ENCODE peak calls at places on chromosomes 13 and 19, in ten cellular contexts. One of them, this sample, is unnamed.
A peak's percentile ranks its signal among the peaks of the same experiment; 100 is the strongest.

GRCh38 chr19:51121257-51121656 is 3.4 kb upstream of the SIGLEC9 start:
- DNase-seq in tibial nerve: no peak
- DNase-seq in coronary artery: no peak
- DNase-seq in RWPE1: no peak
- DNase-seq in tibial artery: no peak
- DNase-seq in esophagus squamous epithelium: no peak
- DNase-seq in upper lobe of left lung: peak; percentile 52
- DNase-seq in lung: no peak
- DNase-seq in stomach: no peak
- DNase-seq in left ventricle myocardium inferior: no peak
- DNase-seq in this sample: no peak

GRCh38 chr19:17496337-17496997 is 15.0 kb upstream of the PGLS start:
- DNase-seq in upper lobe of left lung: peak; percentile 88
- DNase-seq in stomach: peak; percentile 76
- DNase-seq in RWPE1: peak; percentile 66
- DNase-seq in coronary artery: no peak
- DNase-seq in lung: peak; percentile 80
- DNase-seq in tibial nerve: no peak
- DNase-seq in tibial artery: no peak
- DNase-seq in left ventricle myocardium inferior: peak; percentile 63
- DNase-seq in esophagus squamous epithelium: no peak
- DNase-seq in this sample: peak; percentile 68

GRCh38 chr13:112252744-112253590 is 123.2 kb upstream of the SPACA7 start:
- DNase-seq in tibial nerve: no peak
- DNase-seq in lung: peak; percentile 23
- DNase-seq in upper lobe of left lung: no peak
- DNase-seq in esophagus squamous epithelium: no peak
- DNase-seq in tibial artery: no peak
- DNase-seq in coronary artery: no peak
- DNase-seq in stomach: no peak
- DNase-seq in RWPE1: no peak
- DNase-seq in left ventricle myocardium inferior: no peak
- DNase-seq in this sample: peak; percentile 43

GRCh38 chr19:5676105-5676671 is 4.1 kb downstream of the MICOS13 start:
- DNase-seq in tibial artery: no peak
- DNase-seq in lung: no peak
- DNase-seq in RWPE1: no peak
- DNase-seq in upper lobe of left lung: no peak
- DNase-seq in tibial nerve: no peak
- DNase-seq in coronary artery: no peak
- DNase-seq in left ventricle myocardium inferior: no peak
- DNase-seq in esophagus squamous epithelium: no peak
- DNase-seq in stomach: no peak
- DNase-seq in this sample: no peak

GRCh38 chr19:47729799-47730520 is 15.4 kb upstream of the NOP53 start:
- DNase-seq in tibial artery: peak; percentile 88
- DNase-seq in left ventricle myocardium inferior: peak; percentile 74
- DNase-seq in RWPE1: peak; percentile 75
- DNase-seq in stomach: peak; percentile 81
- DNase-seq in tibial nerve: peak; percentile 63
- DNase-seq in esophagus squamous epithelium: no peak
- DNase-seq in lung: peak; percentile 91
- DNase-seq in upper lobe of left lung: peak; percentile 89
- DNase-seq in coronary artery: no peak
- DNase-seq in this sample: peak; percentile 77

GRCh38 chr19:31328238-31328637 is 21.0 kb downstream of the TSHZ3 start:
- DNase-seq in tibial artery: no peak
- DNase-seq in coronary artery: no peak
- DNase-seq in RWPE1: no peak
- DNase-seq in upper lobe of left lung: no peak
- DNase-seq in lung: no peak
- DNase-seq in esophagus squamous epithelium: no peak
- DNase-seq in left ventricle myocardium inferior: no peak
- DNase-seq in tibial nerve: no peak
- DNase-seq in stomach: no peak
- DNase-seq in this sample: no peak

GRCh38 chr13:37395544-37395943 is 203.0 kb downstream of the POSTN start:
- DNase-seq in upper lobe of left lung: no peak
- DNase-seq in coronary artery: no peak
- DNase-seq in lung: no peak
- DNase-seq in stomach: no peak
- DNase-seq in tibial nerve: no peak
- DNase-seq in esophagus squamous epithelium: no peak
- DNase-seq in tibial artery: no peak
- DNase-seq in left ventricle myocardium inferior: no peak
- DNase-seq in RWPE1: no peak
- DNase-seq in this sample: no peak

GRCh38 chr19:46860846-46861690 is at the start of gene ARHGAP35:
- DNase-seq in upper lobe of left lung: peak; percentile 75
- DNase-seq in tibial artery: no peak
- DNase-seq in left ventricle myocardium inferior: no peak
- DNase-seq in coronary artery: no peak
- DNase-seq in esophagus squamous epithelium: no peak
- DNase-seq in RWPE1: peak; percentile 84
- DNase-seq in lung: no peak
- DNase-seq in stomach: no peak
- DNase-seq in tibial nerve: no peak
- DNase-seq in this sample: no peak

GRCh38 chr13:99353836-99354235 is 46.6 kb upstream of the GPR183 start:
- DNase-seq in stomach: no peak
- DNase-seq in left ventricle myocardium inferior: no peak
- DNase-seq in tibial nerve: no peak
- DNase-seq in coronary artery: no peak
- DNase-seq in tibial artery: no peak
- DNase-seq in lung: no peak
- DNase-seq in upper lobe of left lung: no peak
- DNase-seq in RWPE1: no peak
- DNase-seq in esophagus squamous epithelium: no peak
- DNase-seq in this sample: no peak

GRCh38 chr19:28521169-28521568 is 691.8 kb downstream of the UQCRFS1 start:
- DNase-seq in lung: no peak
- DNase-seq in upper lobe of left lung: no peak
- DNase-seq in tibial artery: no peak
- DNase-seq in left ventricle myocardium inferior: no peak
- DNase-seq in tibial nerve: no peak
- DNase-seq in RWPE1: no peak
- DNase-seq in stomach: no peak
- DNase-seq in coronary artery: no peak
- DNase-seq in esophagus squamous epithelium: no peak
- DNase-seq in this sample: no peak

GRCh38 chr13:114064516-114065140 is 67.8 kb downstream of the RASA3 start:
- DNase-seq in lung: no peak
- DNase-seq in coronary artery: no peak
- DNase-seq in esophagus squamous epithelium: no peak
- DNase-seq in upper lobe of left lung: no peak
- DNase-seq in tibial artery: no peak
- DNase-seq in tibial nerve: no peak
- DNase-seq in stomach: peak; percentile 51
- DNase-seq in RWPE1: peak; percentile 35
- DNase-seq in left ventricle myocardium inferior: peak; percentile 28
- DNase-seq in this sample: no peak

GRCh38 chr13:60448907-60449510 is 52.0 kb downstream of the TDRD3 start:
- DNase-seq in esophagus squamous epithelium: no peak
- DNase-seq in tibial artery: no peak
- DNase-seq in coronary artery: no peak
- DNase-seq in left ventricle myocardium inferior: no peak
- DNase-seq in RWPE1: peak; percentile 44
- DNase-seq in tibial nerve: no peak
- DNase-seq in lung: no peak
- DNase-seq in upper lobe of left lung: no peak
- DNase-seq in stomach: no peak
- DNase-seq in this sample: no peak

GRCh38 chr13:97058417-97058816 is 64.1 kb upstream of the OXGR1 start:
- DNase-seq in coronary artery: no peak
- DNase-seq in stomach: no peak
- DNase-seq in tibial nerve: no peak
- DNase-seq in esophagus squamous epithelium: no peak
- DNase-seq in tibial artery: no peak
- DNase-seq in upper lobe of left lung: no peak
- DNase-seq in lung: no peak
- DNase-seq in RWPE1: no peak
- DNase-seq in left ventricle myocardium inferior: no peak
- DNase-seq in this sample: no peak

GRCh38 chr19:50434525-50434924 is 1.8 kb downstream of the MYBPC2 start:
- DNase-seq in RWPE1: no peak
- DNase-seq in stomach: no peak
- DNase-seq in tibial nerve: no peak
- DNase-seq in esophagus squamous epithelium: no peak
- DNase-seq in left ventricle myocardium inferior: no peak
- DNase-seq in tibial artery: no peak
- DNase-seq in upper lobe of left lung: no peak
- DNase-seq in lung: no peak
- DNase-seq in coronary artery: no peak
- DNase-seq in this sample: no peak

GRCh38 chr19:39407644-39408391 is 1.2 kb downstream of the ZFP36 start:
- DNase-seq in upper lobe of left lung: peak; percentile 59
- DNase-seq in tibial nerve: no peak
- DNase-seq in esophagus squamous epithelium: no peak
- DNase-seq in RWPE1: no peak
- DNase-seq in stomach: peak; percentile 76
- DNase-seq in coronary artery: peak; percentile 80
- DNase-seq in lung: peak; percentile 67
- DNase-seq in left ventricle myocardium inferior: peak; percentile 56
- DNase-seq in tibial artery: no peak
- DNase-seq in this sample: no peak

GRCh38 chr13:76927955-76928354 is 20.4 kb upstream of the ACOD1 start:
- DNase-seq in RWPE1: no peak
- DNase-seq in lung: no peak
- DNase-seq in tibial artery: no peak
- DNase-seq in tibial nerve: no peak
- DNase-seq in left ventricle myocardium inferior: no peak
- DNase-seq in stomach: no peak
- DNase-seq in esophagus squamous epithelium: no peak
- DNase-seq in coronary artery: no peak
- DNase-seq in upper lobe of left lung: no peak
- DNase-seq in this sample: no peak
- H3K27ac ChIP-seq in RWPE1: no peak overlapping the region
- H3K27ac ChIP-seq in lung: no peak overlapping the region
- H3K27ac ChIP-seq in tibial artery: no peak overlapping the region
- H3K27ac ChIP-seq in tibial nerve: no peak overlapping the region
- H3K27ac ChIP-seq in left ventricle myocardium inferior: no peak overlapping the region
- H3K27ac ChIP-seq in stomach: no peak overlapping the region
- H3K27ac ChIP-seq in esophagus squamous epithelium: no peak overlapping the region
- H3K27ac ChIP-seq in coronary artery: no peak overlapping the region
- H3K27ac ChIP-seq in upper lobe of left lung: no peak overlapping the region
- H3K27ac ChIP-seq in this sample: no peak overlapping the region

DNA sequence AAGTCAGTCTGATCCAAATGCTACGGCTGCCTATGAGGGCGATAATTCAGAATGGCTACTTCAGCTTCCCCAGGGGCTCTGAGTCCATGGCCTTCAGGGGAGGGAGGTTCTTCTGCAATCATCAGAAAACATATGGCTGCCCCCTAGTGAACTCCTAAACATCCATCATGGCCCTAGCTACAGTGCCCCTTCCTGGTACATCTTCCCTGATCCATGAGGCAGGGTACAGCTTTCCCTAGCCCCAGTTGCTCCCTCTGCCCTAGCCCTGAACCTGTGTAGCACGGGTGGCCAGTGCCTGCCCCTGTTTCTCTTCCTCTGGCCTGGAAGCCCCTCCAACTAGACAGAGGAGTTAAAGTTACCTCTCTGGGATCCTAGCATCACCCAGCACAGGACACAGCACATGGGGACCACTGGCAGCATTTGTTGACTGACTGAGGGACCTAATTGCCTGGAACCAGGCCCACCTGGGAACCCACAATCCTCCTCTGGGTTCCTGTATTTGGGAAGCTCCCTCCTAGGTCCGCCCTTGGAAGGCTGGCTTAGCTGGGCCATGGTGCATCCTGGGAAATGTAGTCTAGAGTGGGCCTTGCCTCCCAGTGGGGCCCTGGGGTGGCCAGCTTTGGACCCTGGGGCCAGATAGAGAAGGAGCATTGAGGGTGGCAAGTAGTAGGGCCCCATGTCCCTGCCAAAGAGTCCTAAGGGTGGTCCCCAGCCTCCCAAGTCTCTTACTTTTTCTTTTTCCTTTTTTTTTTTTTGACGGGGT is 17.7 kb upstream of the SEMA6B start:
- DNase-seq in stomach: no peak
- DNase-seq in coronary artery: no peak
- DNase-seq in left ventricle myocardium inferior: no peak
- DNase-seq in tibial artery: no peak
- DNase-seq in esophagus squamous epithelium: no peak
- DNase-seq in RWPE1: no peak
- DNase-seq in upper lobe of left lung: no peak
- DNase-seq in lung: no peak
- DNase-seq in tibial nerve: no peak
- DNase-seq in this sample: no peak
- TF ChIP-seq CTCF in stomach: no peak
- TF ChIP-seq CTCF in coronary artery: no peak
- TF ChIP-seq CTCF in left ventricle myocardium inferior: no peak
- TF ChIP-seq CTCF in tibial artery: no peak
- TF ChIP-seq CTCF in esophagus squamous epithelium: no peak
- TF ChIP-seq CTCF in RWPE1: no peak
- TF ChIP-seq CTCF in upper lobe of left lung: no peak
- TF ChIP-seq CTCF in lung: no peak
- TF ChIP-seq CTCF in tibial nerve: no peak
- TF ChIP-seq CTCF in this sample: no peak

GRCh38 chr13:45518525-45519235 is 53.9 kb downstream of the COG3 start:
- DNase-seq in upper lobe of left lung: no peak
- DNase-seq in esophagus squamous epithelium: no peak
- DNase-seq in tibial nerve: no peak
- DNase-seq in lung: no peak
- DNase-seq in tibial artery: no peak
- DNase-seq in left ventricle myocardium inferior: no peak
- DNase-seq in RWPE1: peak; percentile 29
- DNase-seq in stomach: no peak
- DNase-seq in coronary artery: no peak
- DNase-seq in this sample: no peak
- H3K27ac ChIP-seq in upper lobe of left lung: peak overlapping the region; percentile 53
- H3K27ac ChIP-seq in esophagus squamous epithelium: no peak overlapping the region
- H3K27ac ChIP-seq in tibial nerve: no peak overlapping the region
- H3K27ac ChIP-seq in lung: no peak overlapping the region
- H3K27ac ChIP-seq in tibial artery: no peak overlapping the region
- H3K27ac ChIP-seq in left ventricle myocardium inferior: no peak overlapping the region
- H3K27ac ChIP-seq in RWPE1: no peak overlapping the region
- H3K27ac ChIP-seq in stomach: no peak overlapping the region
- H3K27ac ChIP-seq in coronary artery: no peak overlapping the region
- H3K27ac ChIP-seq in this sample: no peak overlapping the region

DNA sequence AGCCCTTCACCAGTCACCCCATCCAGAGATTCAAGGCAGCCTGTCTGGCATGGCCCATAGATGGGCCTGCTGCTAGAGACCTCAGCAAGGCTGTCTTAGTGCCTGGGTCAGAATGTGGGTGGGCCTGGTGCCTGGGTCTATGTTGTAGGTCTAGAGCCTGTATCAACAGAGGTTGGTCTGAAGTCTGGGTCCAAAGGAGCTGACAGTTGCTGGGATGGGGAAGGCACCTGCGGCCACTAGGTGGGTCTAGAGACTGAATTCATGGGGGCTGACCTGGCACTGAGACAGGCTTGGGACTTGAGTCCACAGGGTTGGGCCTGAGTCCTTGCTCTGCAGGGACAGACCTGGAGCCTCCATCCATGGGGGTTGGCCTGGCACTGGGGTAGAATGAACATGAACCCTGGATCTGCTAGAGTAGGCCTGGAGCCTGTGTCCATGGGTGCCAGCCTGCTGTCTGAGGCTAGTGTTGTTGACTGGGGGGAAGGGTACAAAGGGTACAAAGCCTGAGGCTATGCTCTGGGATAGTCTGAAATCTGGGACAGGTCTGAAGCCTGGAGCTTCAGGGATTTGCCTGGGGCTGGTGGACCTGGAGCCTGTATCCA is 516.8 kb downstream of the OLFM4 start:
- DNase-seq in coronary artery: no peak
- DNase-seq in RWPE1: no peak
- DNase-seq in lung: no peak
- DNase-seq in tibial artery: no peak
- DNase-seq in upper lobe of left lung: no peak
- DNase-seq in esophagus squamous epithelium: no peak
- DNase-seq in left ventricle myocardium inferior: no peak
- DNase-seq in tibial nerve: no peak
- DNase-seq in stomach: no peak
- DNase-seq in this sample: no peak
- TF ChIP-seq CTCF in coronary artery: no peak
- TF ChIP-seq CTCF in RWPE1: no peak
- TF ChIP-seq CTCF in lung: no peak
- TF ChIP-seq CTCF in tibial artery: no peak
- TF ChIP-seq CTCF in upper lobe of left lung: no peak
- TF ChIP-seq CTCF in esophagus squamous epithelium: no peak
- TF ChIP-seq CTCF in left ventricle myocardium inferior: no peak
- TF ChIP-seq CTCF in tibial nerve: no peak
- TF ChIP-seq CTCF in stomach: no peak
- TF ChIP-seq CTCF in this sample: no peak

This sample was measured in right atrium auricular region.